ENCODE peak calls at places on chromosomes 12 and 14, in six cellular contexts. C is epithelial cell of esophagus; Y is NCI-H345; D is stimulated activated CD4-positive, alpha-beta T cell treated with anti-CD3 and anti-CD28 coated beads, TNF-alpha, amount 100 ng/mL, for 4 hours; G is activated CD4-positive, alpha-beta T cell treated with anti-CD3 and anti-CD28 coated beads for 36 hours; R is Kasumi-1. H is an unnamed sample.

GRCh38 chr12:131867891-131868675 is 26.3 kb upstream of the ULK1 start:
- DNase-seq in C (no peak), D (no peak), Y (no peak), G (no peak), R (no peak), H (peak)

GRCh38 chr12:47787596-47788319 is 14.7 kb downstream of the SLC48A1 start:
- DNase-seq in R (no peak), D (no peak), G (no peak), Y (no peak), C (no peak), H (no peak)

GRCh38 chr12:65585648-65586420 is 238.4 kb upstream of the HMGA2 start:
- DNase-seq in R (no peak), Y (no peak), G (no peak), C (no peak), D (no peak), H (no peak)

GRCh38 chr14:55847766-55848165 is 267.8 kb downstream of the KTN1 start:
- DNase-seq in R (no peak), D (no peak), C (no peak), G (no peak), Y (no peak), H (peak)

GRCh38 chr12:122206111-122206881 is 2.8 kb downstream of the B3GNT4 start:
- DNase-seq in R (no peak), D (no peak), C (no peak), Y (no peak), G (no peak), H (no peak)

GRCh38 chr12:3152892-3153291 is 75.7 kb downstream of the TSPAN9 start:
- DNase-seq in Y (no peak), G (peak), D (no peak), C (no peak), R (no peak), H (no peak)

GRCh38 chr14:44662250-44662891 is 155.3 kb upstream of the FSCB start:
- DNase-seq in G (no peak), C (no peak), R (peak), D (no peak), Y (no peak), H (no peak)

GRCh38 chr14:75222208-75222701 is 45.8 kb upstream of the TMED10 start:
- DNase-seq in D (no peak), C (peak), R (no peak), Y (no peak), G (no peak), H (peak)

GRCh38 chr12:58920956-58921861 is 905 bp upstream of the LRIG3 start:
- DNase-seq in D (no peak), R (no peak), Y (no peak), C (peak), G (peak), H (no peak)

GRCh38 chr14:100556076-100556475 is 31.1 kb downstream of the BEGAIN start:
- DNase-seq in G (no peak), C (no peak), R (no peak), D (no peak), Y (no peak), H (no peak)

GRCh38 chr12:124938606-124939427 is 24.4 kb upstream of the UBC start:
- DNase-seq in D (no peak), R (no peak), C (peak), G (peak), Y (no peak), H (peak)

GRCh38 chr14:67390135-67390534 is 21.8 kb downstream of the PLEK2 start:
- DNase-seq in C (no peak), Y (no peak), R (no peak), D (no peak), G (no peak), H (no peak)

GRCh38 chr12:14936224-14936861 is 2.0 kb downstream of the ERP27 start:
- DNase-seq in D (no peak), Y (no peak), R (no peak), C (peak), G (no peak), H (no peak)

GRCh38 chr14:58796636-58797429 is 159.1 kb downstream of the DACT1 start:
- DNase-seq in D (no peak), G (no peak), C (peak), Y (no peak), R (peak), H (no peak)

GRCh38 chr12:79174656-79175055 is 310.1 kb downstream of the SYT1 start:
- DNase-seq in G (no peak), R (peak), D (no peak), Y (no peak), C (peak), H (peak)

GRCh38 chr12:51183816-51184215 is 10.9 kb upstream of the TFCP2 start:
- DNase-seq in C (no peak), R (no peak), G (no peak), Y (peak), D (no peak), H (peak)

GRCh38 chr14:61511558-61511924 is 183.8 kb upstream of the HIF1A start:
- DNase-seq in G (peak), C (peak), R (no peak), Y (no peak), D (peak), H (no peak)

GRCh38 chr12:19167708-19168107 is 38.2 kb downstream of the PLEKHA5 start:
- DNase-seq in R (no peak), C (no peak), G (no peak), Y (no peak), D (no peak), H (no peak)

GRCh38 chr14:63510538-63510937 is 32.6 kb downstream of the PPP2R5E start:
- DNase-seq in Y (no peak), D (no peak), C (no peak), G (peak), R (peak), H (no peak)

GRCh38 chr12:124868252-124868965 is 4.7 kb upstream of the SCARB1 start:
- DNase-seq in Y (no peak), R (peak), D (no peak), C (no peak), G (no peak), H (no peak)

GRCh38 chr14:65019944-65020566 is 33.4 kb downstream of the FNTB start:
- DNase-seq in R (peak), G (no peak), D (no peak), C (peak), Y (peak), H (peak)

GRCh38 chr14:22977684-22978486 is 4.5 kb downstream of the AJUBA start:
- DNase-seq in D (no peak), R (no peak), G (no peak), C (peak), Y (no peak), H (peak)

GRCh38 chr14:61280526-61281185 is 482 bp downstream of the TMEM30B start:
- DNase-seq in G (peak), R (no peak), C (peak), Y (peak), D (peak), H (peak)

GRCh38 chr12:90167501-90167900 is 458.9 kb upstream of the ATP2B1 start:
- DNase-seq in G (no peak), C (no peak), R (no peak), D (no peak), Y (no peak), H (no peak)

GRCh38 chr12:60421741-60422140 is 825.9 kb downstream of the SLC16A7 start:
- DNase-seq in D (no peak), C (peak), R (no peak), G (no peak), Y (no peak), H (peak)

GRCh38 chr12:107570721-107571120 is 114.9 kb upstream of the PWP1 start:
- DNase-seq in D (no peak), G (no peak), R (no peak), Y (no peak), C (peak), H (no peak)

GRCh38 chr12:100672075-100672592 is 98.7 kb downstream of the GAS2L3 start:
- DNase-seq in Y (peak), R (peak), C (peak), G (peak), D (no peak), H (peak)

GRCh38 chr12:89319111-89319510 is 33.2 kb downstream of the DUSP6 start:
- DNase-seq in Y (no peak), G (no peak), D (no peak), C (peak), R (no peak), H (no peak)

GRCh38 chr12:71636704-71637115 is 26.9 kb downstream of the ZFC3H1 start:
- DNase-seq in D (no peak), C (peak), Y (peak), R (peak), G (no peak), H (peak)

GRCh38 chr14:65704412-65704811 is 291.9 kb downstream of the FUT8 start:
- DNase-seq in Y (no peak), D (no peak), G (no peak), C (no peak), R (no peak), H (peak)

GRCh38 chr12:94621662-94622359 is 28.5 kb downstream of the TMCC3 start:
- DNase-seq in G (peak), R (no peak), Y (no peak), C (peak), D (peak), H (peak)

GRCh38 chr12:49705479-49706267 is 1.5 kb downstream of the FMNL3 start:
- DNase-seq in R (peak), C (peak), Y (no peak), G (peak), D (no peak), H (peak)

GRCh38 chr12:131333136-131333535 is 377.8 kb upstream of the SFSWAP start:
- DNase-seq in C (no peak), Y (no peak), R (no peak), G (no peak), D (no peak), H (no peak)

GRCh38 chr12:26239508-26240328 is 44.3 kb downstream of the SSPN start:
- DNase-seq in R (peak), D (no peak), Y (no peak), G (no peak), C (peak), H (peak)

GRCh38 chr12:118064608-118065007 is 3.6 kb upstream of the WSB2 start:
- DNase-seq in D (no peak), G (peak), R (peak), C (no peak), Y (no peak), H (no peak)